ENCODE peak calls at places on chromosomes 11 and 22, in four cellular contexts. Z is H1, K is GM12878, F is K562. W is an unnamed sample.

GRCh38 chr11:60305906-60306619 is 21.0 kb upstream of the MS4A6E start:
- DNase-seq in Z (no peak), K (no peak), F (no peak), W (peak)

GRCh38 chr11:35373284-35373933 is 45.9 kb downstream of the SLC1A2 start:
- DNase-seq in Z (no peak), K (no peak), F (no peak), W (no peak)

GRCh38 chr22:21951931-21952465 is 650 bp downstream of the PPM1F start:
- DNase-seq in Z (no peak), K (no peak), F (peak), W (no peak)

GRCh38 chr11:74932797-74933196 is 16.1 kb downstream of the XRRA1 start:
- DNase-seq in Z (no peak), K (no peak), F (no peak), W (no peak)

GRCh38 chr22:40485813-40486610 is 115.6 kb downstream of the SGSM3 start:
- DNase-seq in Z (no peak), K (no peak), F (no peak), W (no peak)

GRCh38 chr22:19959043-19959586 is 17.5 kb upstream of the TXNRD2 start:
- DNase-seq in Z (peak), K (no peak), F (peak), W (peak)

GRCh38 chr11:32326522-32326921 is 108.8 kb downstream of the WT1 start:
- DNase-seq in Z (no peak), K (no peak), F (no peak), W (no peak)

GRCh38 chr11:134730596-134731538 is 318.8 kb upstream of the B3GAT1 start:
- DNase-seq in Z (no peak), K (no peak), F (no peak), W (no peak)

GRCh38 chr11:21511835-21512440 is 680.9 kb upstream of the ANO5 start:
- DNase-seq in Z (peak), K (no peak), F (peak), W (peak)

GRCh38 chr22:24826710-24827285 is 20.8 kb downstream of the SGSM1 start:
- DNase-seq in Z (no peak), K (no peak), F (no peak), W (no peak)

GRCh38 chr22:24824915-24825314 is 18.9 kb downstream of the SGSM1 start:
- DNase-seq in Z (no peak), K (no peak), F (no peak), W (no peak)

GRCh38 chr22:24830205-24830979 is 24.4 kb downstream of the SGSM1 start:
- DNase-seq in Z (no peak), K (no peak), F (no peak), W (no peak)

GRCh38 chr22:24824250-24824649 is 18.2 kb downstream of the SGSM1 start:
- DNase-seq in Z (no peak), K (no peak), F (no peak), W (no peak)

GRCh38 chr22:24827305-24827704 is 21.3 kb downstream of the SGSM1 start:
- DNase-seq in Z (no peak), K (no peak), F (no peak), W (no peak)
- TF ChIP-seq EGR1 in Z (no peak), K (no peak), F (no peak), W (no peak)

DNA sequence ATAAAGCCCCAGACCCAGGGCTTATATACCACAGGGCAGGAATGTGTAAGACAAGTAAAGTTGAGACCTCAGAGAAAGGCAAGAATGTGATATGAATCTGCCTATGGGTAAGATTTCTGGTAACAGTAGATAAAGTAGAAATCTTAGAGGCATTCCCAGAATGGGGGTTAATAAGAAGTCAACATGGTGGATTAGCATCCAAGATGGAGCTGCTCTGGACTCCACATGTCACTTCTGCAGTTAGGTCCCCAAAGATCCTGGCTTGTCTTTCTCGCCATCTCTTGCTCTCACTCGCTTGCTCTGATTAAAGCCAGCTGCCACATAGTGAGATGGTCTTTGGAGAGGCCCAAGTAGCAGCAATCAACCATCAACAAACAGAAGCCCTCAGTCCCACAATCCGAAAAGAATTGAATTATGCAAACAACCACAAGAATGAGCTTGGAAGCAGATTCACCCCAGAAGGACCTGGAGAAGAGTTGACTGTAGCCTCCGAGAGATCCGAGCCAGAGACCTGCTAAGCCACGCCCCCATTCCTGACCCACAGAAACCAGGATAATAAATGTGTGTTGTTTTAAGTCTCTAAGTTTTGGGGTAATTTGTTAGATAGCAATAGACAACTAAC is 5.4 kb upstream of the C11orf86 start:
- DNase-seq in Z (no peak), K (no peak), F (no peak), W (no peak)
- TF ChIP-seq EGR1 in Z (no peak), K (no peak), F (no peak), W (no peak)

DNA sequence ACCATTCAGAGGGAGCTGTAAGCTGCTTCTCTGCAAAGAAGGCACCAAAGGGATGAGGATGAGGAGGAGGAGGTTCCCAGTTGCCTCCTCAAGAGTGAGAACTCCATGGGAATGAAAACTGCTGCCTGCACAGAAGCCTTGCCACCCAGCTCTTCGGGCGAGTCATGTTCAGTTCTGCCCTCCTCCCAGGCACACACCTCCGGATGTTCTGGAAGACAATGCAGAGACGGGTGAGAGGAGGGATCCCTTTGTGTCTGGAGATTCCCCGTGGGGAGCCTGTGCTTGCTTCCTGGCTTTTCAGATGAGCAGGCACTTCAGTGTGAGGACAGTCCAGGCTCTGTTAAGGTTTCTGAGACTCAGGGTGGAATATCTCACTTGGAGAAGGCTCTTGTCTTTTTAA is 295.6 kb downstream of the DDX10 start:
- DNase-seq in Z (no peak), K (no peak), F (no peak), W (no peak)
- TF ChIP-seq EGR1 in Z (no peak), K (no peak), F (no peak), W (no peak)

GRCh38 chr11:131824766-131825165 is 454.4 kb downstream of the NTM start:
- DNase-seq in Z (no peak), K (no peak), F (no peak), W (no peak)
- TF ChIP-seq EGR1 in Z (no peak), K (no peak), F (no peak), W (no peak)

DNA sequence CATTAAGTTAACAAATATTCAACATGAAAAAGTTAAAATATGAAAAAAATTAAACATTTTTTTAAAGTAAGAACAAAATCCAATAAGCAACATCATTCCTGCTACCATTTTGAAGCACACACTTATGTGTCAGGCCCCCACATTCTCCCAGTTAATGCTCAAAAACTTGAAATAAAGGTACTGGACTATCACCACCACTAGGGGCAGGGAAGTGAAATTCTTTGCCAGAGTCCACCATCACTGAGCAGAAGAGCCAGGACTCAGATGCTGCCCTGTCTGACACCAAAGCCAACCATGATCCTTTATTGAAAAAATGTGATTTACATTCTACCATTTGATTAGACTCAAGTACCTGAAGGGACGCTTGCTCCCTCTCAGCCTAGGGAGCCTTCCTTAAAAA is 39.1 kb downstream of the PITPNB start:
- DNase-seq in Z (no peak), K (no peak), F (peak), W (peak)
- TF ChIP-seq EGR1 in Z (no peak), K (no peak), F (no peak), W (no peak)

GRCh38 chr11:17887779-17888178 is 125.1 kb downstream of the SERGEF start:
- DNase-seq in Z (no peak), K (no peak), F (no peak), W (no peak)
- TF ChIP-seq EGR1 in Z (no peak), K (no peak), F (no peak), W (no peak)